ENCODE peak calls at places on chromosomes 12 and 14, in six cellular contexts. One of them, this sample, is unnamed.

GRCh38 chr14:68704736-68705720 is 87.8 kb downstream of the ZFP36L1 start:
- DNase-seq in HepG2: no peak
- DNase-seq in K562: no peak
- DNase-seq in GM12878: no peak
- DNase-seq in GM12891: no peak
- DNase-seq in H1: no peak
- DNase-seq in this sample: no peak

GRCh38 chr12:60421741-60422140 is 825.9 kb downstream of the SLC16A7 start:
- DNase-seq in HepG2: no peak
- DNase-seq in K562: no peak
- DNase-seq in GM12878: no peak
- DNase-seq in GM12891: no peak
- DNase-seq in H1: no peak
- DNase-seq in this sample: no peak

GRCh38 chr12:121805171-121805687 is 1.4 kb downstream of the SETD1B start:
- DNase-seq in HepG2: no peak
- DNase-seq in K562: no peak
- DNase-seq in GM12878: no peak
- DNase-seq in GM12891: no peak
- DNase-seq in H1: no peak
- DNase-seq in this sample: no peak

GRCh38 chr12:24530689-24531088 is 418.2 kb downstream of the BCAT1 start:
- DNase-seq in HepG2: no peak
- DNase-seq in K562: no peak
- DNase-seq in GM12878: no peak
- DNase-seq in GM12891: no peak
- DNase-seq in H1: no peak
- DNase-seq in this sample: no peak

GRCh38 chr12:26156996-26157395 is 32.2 kb upstream of the BHLHE41 start:
- DNase-seq in HepG2: no peak
- DNase-seq in K562: no peak
- DNase-seq in GM12878: no peak
- DNase-seq in GM12891: no peak
- DNase-seq in H1: no peak
- DNase-seq in this sample: no peak

GRCh38 chr14:92450351-92451070 is 63.1 kb upstream of the RIN3 start:
- DNase-seq in HepG2: no peak
- DNase-seq in K562: no peak
- DNase-seq in GM12878: no peak
- DNase-seq in GM12891: no peak
- DNase-seq in H1: no peak
- DNase-seq in this sample: no peak

GRCh38 chr14:28596336-28596735 is 170.3 kb upstream of the FOXG1 start:
- DNase-seq in HepG2: no peak
- DNase-seq in K562: no peak
- DNase-seq in GM12878: no peak
- DNase-seq in GM12891: no peak
- DNase-seq in H1: no peak
- DNase-seq in this sample: no peak

GRCh38 chr14:104434214-104435076 is 145.1 kb upstream of the C14orf180 start:
- DNase-seq in HepG2: no peak
- DNase-seq in K562: no peak
- DNase-seq in GM12878: no peak
- DNase-seq in GM12891: no peak
- DNase-seq in H1: no peak
- DNase-seq in this sample: peak; percentile 10

GRCh38 chr14:60101801-60102200 is 10.1 kb downstream of the PCNX4 start:
- DNase-seq in HepG2: no peak
- DNase-seq in K562: no peak
- DNase-seq in GM12878: no peak
- DNase-seq in GM12891: no peak
- DNase-seq in H1: no peak
- DNase-seq in this sample: no peak

GRCh38 chr14:58826845-58827686 is 189.3 kb downstream of the DACT1 start:
- DNase-seq in HepG2: no peak
- DNase-seq in K562: peak; percentile 8
- DNase-seq in GM12878: no peak
- DNase-seq in GM12891: no peak
- DNase-seq in H1: no peak
- DNase-seq in this sample: no peak

GRCh38 chr12:50188875-50189575 is 21.9 kb upstream of the CERS5 start:
- DNase-seq in HepG2: no peak
- DNase-seq in K562: no peak
- DNase-seq in GM12878: no peak
- DNase-seq in GM12891: no peak
- DNase-seq in H1: no peak
- DNase-seq in this sample: no peak

GRCh38 chr12:89777685-89778379 is 69.2 kb upstream of the ATP2B1 start:
- DNase-seq in HepG2: no peak
- DNase-seq in K562: no peak
- DNase-seq in GM12878: no peak
- DNase-seq in GM12891: no peak
- DNase-seq in H1: no peak
- DNase-seq in this sample: no peak

GRCh38 chr14:55438066-55438683 is 2.2 kb downstream of the TBPL2 start:
- DNase-seq in HepG2: peak; percentile 55
- DNase-seq in K562: peak; percentile 31
- DNase-seq in GM12878: no peak
- DNase-seq in GM12891: peak; percentile 24
- DNase-seq in H1: no peak
- DNase-seq in this sample: no peak

GRCh38 chr12:115452751-115453281 is 768.8 kb upstream of the TBX3 start:
- DNase-seq in HepG2: no peak
- DNase-seq in K562: no peak
- DNase-seq in GM12878: no peak
- DNase-seq in GM12891: no peak
- DNase-seq in H1: peak; percentile 65
- DNase-seq in this sample: no peak

GRCh38 chr12:126667340-126667739 is 1599.6 kb upstream of the TMEM132C start:
- DNase-seq in HepG2: no peak
- DNase-seq in K562: no peak
- DNase-seq in GM12878: no peak
- DNase-seq in GM12891: no peak
- DNase-seq in H1: no peak
- DNase-seq in this sample: no peak

GRCh38 chr12:92010853-92011701 is 134.6 kb downstream of the BTG1 start:
- DNase-seq in HepG2: no peak
- DNase-seq in K562: no peak
- DNase-seq in GM12878: no peak
- DNase-seq in GM12891: no peak
- DNase-seq in H1: no peak
- DNase-seq in this sample: no peak

GRCh38 chr14:75469164-75469563 is 41.3 kb downstream of the JDP2 start:
- DNase-seq in HepG2: no peak
- DNase-seq in K562: no peak
- DNase-seq in GM12878: no peak
- DNase-seq in GM12891: no peak
- DNase-seq in H1: no peak
- DNase-seq in this sample: no peak

GRCh38 chr14:103123128-103123633 is at the start of gene TNFAIP2:
- DNase-seq in HepG2: no peak
- DNase-seq in K562: peak; percentile 72
- DNase-seq in GM12878: no peak
- DNase-seq in GM12891: peak; percentile 60
- DNase-seq in H1: peak; percentile 83
- DNase-seq in this sample: no peak

GRCh38 chr14:53368714-53369191 is 215.6 kb upstream of the DDHD1 start:
- DNase-seq in HepG2: no peak
- DNase-seq in K562: no peak
- DNase-seq in GM12878: no peak
- DNase-seq in GM12891: no peak
- DNase-seq in H1: no peak
- DNase-seq in this sample: no peak

GRCh38 chr12:6238875-6239274 is 38.7 kb downstream of the CD9 start:
- DNase-seq in HepG2: no peak
- DNase-seq in K562: no peak
- DNase-seq in GM12878: no peak
- DNase-seq in GM12891: no peak
- DNase-seq in H1: no peak
- DNase-seq in this sample: no peak

GRCh38 chr12:65822732-65823480 is 1.4 kb upstream of the HMGA2 start:
- DNase-seq in HepG2: peak; percentile 91
- DNase-seq in K562: no peak
- DNase-seq in GM12878: no peak
- DNase-seq in GM12891: no peak
- DNase-seq in H1: peak; percentile 74
- DNase-seq in this sample: no peak

GRCh38 chr12:67457799-67458680 is 188.9 kb downstream of the CAND1 start:
- DNase-seq in HepG2: no peak
- DNase-seq in K562: no peak
- DNase-seq in GM12878: no peak
- DNase-seq in GM12891: no peak
- DNase-seq in H1: no peak
- DNase-seq in this sample: no peak

GRCh38 chr12:28340261-28340660 is 150.0 kb downstream of the CCDC91 start:
- DNase-seq in HepG2: no peak
- DNase-seq in K562: no peak
- DNase-seq in GM12878: no peak
- DNase-seq in GM12891: no peak
- DNase-seq in H1: no peak
- DNase-seq in this sample: no peak

GRCh38 chr12:9651265-9651729 is 18.2 kb upstream of the CLEC2D start:
- DNase-seq in HepG2: no peak
- DNase-seq in K562: no peak
- DNase-seq in GM12878: no peak
- DNase-seq in GM12891: no peak
- DNase-seq in H1: no peak
- DNase-seq in this sample: no peak

GRCh38 chr12:66055837-66056319 is 74.7 kb downstream of the LLPH start:
- DNase-seq in HepG2: peak; percentile 50
- DNase-seq in K562: no peak
- DNase-seq in GM12878: peak; percentile 76
- DNase-seq in GM12891: peak; percentile 25
- DNase-seq in H1: no peak
- DNase-seq in this sample: peak; percentile 11

GRCh38 chr14:63178912-63179311 is 25.3 kb upstream of the RHOJ start:
- DNase-seq in HepG2: no peak
- DNase-seq in K562: no peak
- DNase-seq in GM12878: no peak
- DNase-seq in GM12891: no peak
- DNase-seq in H1: no peak
- DNase-seq in this sample: no peak

GRCh38 chr12:59036973-59037807 is 116.9 kb upstream of the LRIG3 start:
- DNase-seq in HepG2: no peak
- DNase-seq in K562: no peak
- DNase-seq in GM12878: no peak
- DNase-seq in GM12891: no peak
- DNase-seq in H1: no peak
- DNase-seq in this sample: no peak

GRCh38 chr12:28872654-28873268 is 276.3 kb upstream of the FAR2 start:
- DNase-seq in HepG2: peak; percentile 21
- DNase-seq in K562: peak; percentile 37
- DNase-seq in GM12878: no peak
- DNase-seq in GM12891: peak; percentile 3
- DNase-seq in H1: peak; percentile 77
- DNase-seq in this sample: no peak

GRCh38 chr14:53807580-53807979 is 149.0 kb downstream of the BMP4 start:
- DNase-seq in HepG2: peak; percentile 8
- DNase-seq in K562: no peak
- DNase-seq in GM12878: no peak
- DNase-seq in GM12891: no peak
- DNase-seq in H1: no peak
- DNase-seq in this sample: no peak

GRCh38 chr14:75515631-75515999 is 6.7 kb upstream of the BATF start:
- DNase-seq in HepG2: no peak
- DNase-seq in K562: no peak
- DNase-seq in GM12878: no peak
- DNase-seq in GM12891: no peak
- DNase-seq in H1: no peak
- DNase-seq in this sample: no peak

GRCh38 chr14:21104448-21105060 is 3.7 kb downstream of the TMEM253 start:
- DNase-seq in HepG2: no peak
- DNase-seq in K562: peak; percentile 31
- DNase-seq in GM12878: no peak
- DNase-seq in GM12891: no peak
- DNase-seq in H1: no peak
- DNase-seq in this sample: no peak

GRCh38 chr14:22319526-22320352 is 269.3 kb downstream of the DAD1 start:
- DNase-seq in HepG2: peak; percentile 80
- DNase-seq in K562: no peak
- DNase-seq in GM12878: peak; percentile 42
- DNase-seq in GM12891: no peak
- DNase-seq in H1: no peak
- DNase-seq in this sample: no peak
- TF ChIP-seq TAF1 in HepG2: no peak
- TF ChIP-seq TAF1 in K562: no peak
- TF ChIP-seq TAF1 in GM12878: no peak
- TF ChIP-seq TAF1 in GM12891: no peak
- TF ChIP-seq TAF1 in H1: no peak
- TF ChIP-seq TAF1 in this sample: no peak

GRCh38 chr14:72868500-72868899 is 25.4 kb downstream of the DPF3 start:
- DNase-seq in HepG2: no peak
- DNase-seq in K562: no peak
- DNase-seq in GM12878: no peak
- DNase-seq in GM12891: no peak
- DNase-seq in H1: no peak
- DNase-seq in this sample: no peak
- TF ChIP-seq POLR2A in HepG2: no peak
- TF ChIP-seq POLR2A in K562: no peak
- TF ChIP-seq POLR2A in GM12878: no peak
- TF ChIP-seq POLR2A in GM12891: no peak
- TF ChIP-seq POLR2A in H1: no peak
- TF ChIP-seq POLR2A in this sample: no peak

GRCh38 chr14:94969766-94970165 is 187.6 kb downstream of the DICER1 start:
- DNase-seq in HepG2: no peak
- DNase-seq in K562: no peak
- DNase-seq in GM12878: no peak
- DNase-seq in GM12891: no peak
- DNase-seq in H1: no peak
- DNase-seq in this sample: no peak

GRCh38 chr14:94974893-94975292 is 182.4 kb downstream of the DICER1 start:
- DNase-seq in HepG2: no peak
- DNase-seq in K562: no peak
- DNase-seq in GM12878: no peak
- DNase-seq in GM12891: no peak
- DNase-seq in H1: no peak
- DNase-seq in this sample: no peak

GRCh38 chr14:94970937-94971730 is 186.2 kb downstream of the DICER1 start:
- DNase-seq in HepG2: no peak
- DNase-seq in K562: no peak
- DNase-seq in GM12878: no peak
- DNase-seq in GM12891: no peak
- DNase-seq in H1: no peak
- DNase-seq in this sample: no peak

GRCh38 chr14:94974422-94974821 is 182.9 kb downstream of the DICER1 start:
- DNase-seq in HepG2: no peak
- DNase-seq in K562: no peak
- DNase-seq in GM12878: no peak
- DNase-seq in GM12891: no peak
- DNase-seq in H1: no peak
- DNase-seq in this sample: no peak

GRCh38 chr14:94971750-94972149 is 185.6 kb downstream of the DICER1 start:
- DNase-seq in HepG2: no peak
- DNase-seq in K562: no peak
- DNase-seq in GM12878: no peak
- DNase-seq in GM12891: no peak
- DNase-seq in H1: no peak
- DNase-seq in this sample: no peak
- TF ChIP-seq POLR2AphosphoS5 in HepG2: no peak
- TF ChIP-seq POLR2AphosphoS5 in K562: no peak
- TF ChIP-seq POLR2AphosphoS5 in GM12878: no peak
- TF ChIP-seq POLR2AphosphoS5 in GM12891: no peak
- TF ChIP-seq POLR2AphosphoS5 in H1: no peak
- TF ChIP-seq POLR2AphosphoS5 in this sample: no peak

GRCh38 chr12:54253240-54253639 is 26.7 kb downstream of the CBX5 start:
- DNase-seq in HepG2: no peak
- DNase-seq in K562: no peak
- DNase-seq in GM12878: no peak
- DNase-seq in GM12891: no peak
- DNase-seq in H1: no peak
- DNase-seq in this sample: no peak
- TF ChIP-seq TAF1 in HepG2: no peak
- TF ChIP-seq TAF1 in K562: no peak
- TF ChIP-seq TAF1 in GM12878: no peak
- TF ChIP-seq TAF1 in GM12891: no peak
- TF ChIP-seq TAF1 in H1: no peak
- TF ChIP-seq TAF1 in this sample: no peak